ENCODE peak calls at places on chromosomes 4 and X, in six cellular contexts. D is neuronal stem cell, J is H9, O is IMR-90, Y is H1, S is trophoblast cell. W is an unnamed sample.

GRCh38 chr4:139913398-139913990 is 240.5 kb downstream of the MAML3 start:
- DNase-seq in D (no peak), J (no peak), O (peak), Y (no peak), S (no peak), W (no peak)

GRCh38 chr4:183332447-183332846 is 10.2 kb upstream of the CLDN24 start:
- DNase-seq in D (no peak), J (no peak), O (no peak), Y (no peak), S (no peak), W (no peak)

GRCh38 chr4:168598191-168598590 is 101.3 kb downstream of the PALLD start:
- DNase-seq in D (no peak), J (no peak), O (no peak), Y (no peak), S (no peak), W (no peak)

GRCh38 chr4:87180767-87181166 is 39.7 kb downstream of the KLHL8 start:
- DNase-seq in D (no peak), J (no peak), O (peak), Y (no peak), S (no peak), W (no peak)

GRCh38 chrX:74178536-74178935 is 125.4 kb upstream of the ZCCHC13 start:
- DNase-seq in D (peak), J (peak), O (no peak), Y (no peak), S (peak), W (no peak)

GRCh38 chrX:69093960-69094935 is 71.0 kb downstream of the PJA1 start:
- DNase-seq in D (peak), J (peak), O (peak), Y (no peak), S (peak), W (peak)

GRCh38 chr4:129394635-129395034 is 298.7 kb downstream of the C4orf33 start:
- DNase-seq in D (no peak), J (no peak), O (no peak), Y (no peak), S (no peak), W (no peak)

GRCh38 chr4:108172780-108173598 is 4.3 kb upstream of the LEF1 start:
- DNase-seq in D (peak), J (peak), O (no peak), Y (no peak), S (peak), W (peak)

GRCh38 chrX:44183329-44183728 is 160.1 kb downstream of the EFHC2 start:
- DNase-seq in D (no peak), J (no peak), O (no peak), Y (no peak), S (peak), W (no peak)

GRCh38 chr4:186727977-186728519 is 4.4 kb upstream of the FAT1 start:
- DNase-seq in D (peak), J (peak), O (no peak), Y (no peak), S (no peak), W (peak)

GRCh38 chr4:187744911-187745310 is 250.7 kb upstream of the ZFP42 start:
- DNase-seq in D (no peak), J (no peak), O (no peak), Y (no peak), S (no peak), W (no peak)

GRCh38 chrX:30313322-30313721 is 4.1 kb upstream of the NR0B1 start:
- DNase-seq in D (no peak), J (no peak), O (no peak), Y (no peak), S (no peak), W (no peak)

GRCh38 chr4:188658958-188659522 is 519.8 kb downstream of the TRIML1 start:
- DNase-seq in D (no peak), J (peak), O (no peak), Y (peak), S (no peak), W (no peak)

GRCh38 chr4:151674804-151675290 is 86.0 kb downstream of the GATB start:
- DNase-seq in D (no peak), J (peak), O (no peak), Y (peak), S (peak), W (peak)

GRCh38 chrX:30085571-30085970 is 129.8 kb upstream of the MAGEB2 start:
- DNase-seq in D (no peak), J (no peak), O (no peak), Y (no peak), S (no peak), W (peak)

GRCh38 chrX:52363247-52363883 is 5.5 kb upstream of the XAGE2 start:
- DNase-seq in D (no peak), J (no peak), O (peak), Y (no peak), S (peak), W (no peak)

GRCh38 chrX:65932173-65933084 is 107.5 kb downstream of the VSIG4 start:
- DNase-seq in D (no peak), J (no peak), O (no peak), Y (no peak), S (peak), W (no peak)

GRCh38 chr4:15563871-15564270 is 91.3 kb downstream of the FBXL5 start:
- DNase-seq in D (no peak), J (no peak), O (no peak), Y (no peak), S (no peak), W (no peak)

GRCh38 chr4:146051724-146052396 is 113.2 kb upstream of the ZNF827 start:
- DNase-seq in D (no peak), J (no peak), O (peak), Y (no peak), S (peak), W (no peak)

GRCh38 chr4:158169516-158169915 is 3.3 kb downstream of the GASK1B start:
- DNase-seq in D (no peak), J (no peak), O (no peak), Y (no peak), S (no peak), W (no peak)

GRCh38 chrX:150581093-150581775 is 12.8 kb downstream of the MTM1 start:
- DNase-seq in D (no peak), J (no peak), O (peak), Y (no peak), S (peak), W (peak)

GRCh38 chr4:72314869-72315268 is 254.2 kb downstream of the ADAMTS3 start:
- DNase-seq in D (no peak), J (no peak), O (peak), Y (no peak), S (peak), W (peak)

GRCh38 chr4:150007512-150007911 is 70.7 kb upstream of the DCLK2 start:
- DNase-seq in D (no peak), J (no peak), O (peak), Y (no peak), S (peak), W (peak)

GRCh38 chr4:38189445-38189844 is 229.2 kb downstream of the PTTG2 start:
- DNase-seq in D (no peak), J (no peak), O (peak), Y (no peak), S (peak), W (peak)

GRCh38 chrX:31702208-31702607 is 630.4 kb upstream of the FTHL17 start:
- DNase-seq in D (no peak), J (no peak), O (no peak), Y (no peak), S (peak), W (no peak)

GRCh38 chr4:7808752-7809151 is 130.9 kb downstream of the AFAP1 start:
- DNase-seq in D (no peak), J (no peak), O (peak), Y (no peak), S (peak), W (peak)

GRCh38 chr4:176579233-176579632 is 213.5 kb downstream of the VEGFC start:
- DNase-seq in D (no peak), J (no peak), O (no peak), Y (no peak), S (no peak), W (peak)

GRCh38 chrX:128906753-128907152 is 616.5 kb downstream of the SMARCA1 start:
- DNase-seq in D (no peak), J (no peak), O (no peak), Y (no peak), S (no peak), W (no peak)

GRCh38 chrX:17521871-17522693 is 147.1 kb downstream of the NHS start:
- DNase-seq in D (no peak), J (peak), O (peak), Y (no peak), S (peak), W (no peak)

GRCh38 chr4:57426779-57427395 is 316.7 kb upstream of the IGFBP7 start:
- DNase-seq in D (peak), J (peak), O (peak), Y (peak), S (peak), W (peak)

GRCh38 chrX:65674351-65674893 is 7.0 kb downstream of the MSN start:
- DNase-seq in D (no peak), J (no peak), O (peak), Y (no peak), S (peak), W (peak)

GRCh38 chr4:182144621-182145359 is 98.4 kb upstream of the TENM3 start:
- DNase-seq in D (peak), J (peak), O (peak), Y (no peak), S (peak), W (no peak)
- H3K23ac ChIP-seq in D (no peak), J (no peak), O (peak), Y (no peak), S (no peak), W (no peak)

DNA sequence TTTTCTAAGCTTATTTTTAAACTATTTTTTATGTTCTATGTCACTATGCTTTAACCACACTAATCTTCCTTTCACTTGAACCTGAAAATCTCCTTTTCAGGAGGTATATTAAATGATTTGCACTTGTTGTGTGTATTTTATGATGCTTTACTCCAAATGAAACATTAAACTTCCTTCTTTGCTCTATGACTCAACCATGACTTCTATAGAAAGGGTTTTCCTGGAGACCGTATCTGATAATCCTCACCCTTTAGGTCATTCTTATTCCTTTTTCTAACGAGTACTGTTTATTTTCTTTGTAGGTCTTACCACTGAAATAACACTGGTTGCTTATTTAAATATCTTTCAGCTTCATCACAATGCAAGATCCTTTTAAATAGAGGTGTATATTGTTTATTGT is 1163.2 kb downstream of the PCDH18 start:
- DNase-seq in D (no peak), J (no peak), O (peak), Y (no peak), S (no peak), W (peak)
- H4K91ac ChIP-seq in D (no peak), J (no peak), O (no peak), Y (no peak), S (no peak), W (no peak)

GRCh38 chr4:25939330-25939729 is 25.3 kb downstream of the SMIM20 start:
- DNase-seq in D (no peak), J (no peak), O (no peak), Y (no peak), S (no peak), W (no peak)

GRCh38 chr4:25936696-25937095 is 22.7 kb downstream of the SMIM20 start:
- DNase-seq in D (no peak), J (no peak), O (no peak), Y (no peak), S (no peak), W (no peak)

GRCh38 chr4:25937801-25938200 is 23.8 kb downstream of the SMIM20 start:
- DNase-seq in D (no peak), J (no peak), O (peak), Y (no peak), S (peak), W (peak)

GRCh38 chr4:25941441-25941840 is 27.4 kb downstream of the SMIM20 start:
- DNase-seq in D (no peak), J (no peak), O (peak), Y (no peak), S (no peak), W (no peak)

GRCh38 chr4:25938251-25939186 is 24.5 kb downstream of the SMIM20 start:
- DNase-seq in D (no peak), J (no peak), O (peak), Y (no peak), S (no peak), W (peak)
- H3K27ac ChIP-seq in D (no peak), J (no peak), O (peak), Y (no peak), S (no peak), W (no peak)

DNA sequence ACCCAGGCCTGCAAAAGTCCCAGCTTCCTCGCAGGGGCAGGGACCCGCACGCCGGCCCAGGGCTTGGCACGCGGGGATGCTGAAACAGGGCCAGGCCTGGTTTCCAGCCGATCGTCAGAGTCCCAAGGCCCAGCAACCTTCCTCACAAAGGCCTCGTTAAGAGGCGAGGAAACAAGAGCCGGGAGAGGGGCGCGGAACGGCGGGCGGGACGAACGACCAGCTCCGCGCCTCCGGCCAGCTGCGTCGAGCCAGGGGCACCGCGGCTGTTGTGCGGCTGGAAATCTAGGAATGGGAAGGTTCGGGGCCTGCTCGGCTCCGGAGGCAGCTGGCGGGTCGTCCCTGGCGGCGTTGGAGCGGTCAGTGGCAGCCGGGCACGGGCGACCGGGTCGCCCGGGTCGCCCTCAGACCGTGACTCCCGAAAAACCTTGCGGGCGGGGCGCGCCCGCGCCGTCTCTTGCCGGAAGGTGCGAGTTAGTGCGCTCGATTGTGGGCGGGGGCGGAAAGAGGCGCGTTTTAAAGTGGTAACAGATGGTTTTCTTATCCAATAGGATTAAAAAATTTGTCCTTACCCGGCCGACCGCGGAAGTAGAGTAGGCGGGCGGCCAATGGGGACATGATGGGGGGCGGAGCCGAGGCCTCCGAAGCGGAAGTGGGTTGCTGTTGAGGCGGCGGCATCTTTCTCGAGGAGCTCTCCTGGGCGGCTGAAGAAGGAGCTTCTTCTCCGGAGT is at the start of gene RNF4:
- DNase-seq in D (peak), J (peak), O (peak), Y (peak), S (peak), W (peak)
- H3K23ac ChIP-seq in D (peak), J (no peak), O (peak), Y (no peak), S (no peak), W (no peak)

GRCh38 chr4:163404080-163404479 is 60.4 kb downstream of the NPY5R start:
- DNase-seq in D (no peak), J (no peak), O (no peak), Y (no peak), S (no peak), W (no peak)
- H4K91ac ChIP-seq in D (no peak), J (no peak), O (no peak), Y (no peak), S (no peak), W (no peak)

DNA sequence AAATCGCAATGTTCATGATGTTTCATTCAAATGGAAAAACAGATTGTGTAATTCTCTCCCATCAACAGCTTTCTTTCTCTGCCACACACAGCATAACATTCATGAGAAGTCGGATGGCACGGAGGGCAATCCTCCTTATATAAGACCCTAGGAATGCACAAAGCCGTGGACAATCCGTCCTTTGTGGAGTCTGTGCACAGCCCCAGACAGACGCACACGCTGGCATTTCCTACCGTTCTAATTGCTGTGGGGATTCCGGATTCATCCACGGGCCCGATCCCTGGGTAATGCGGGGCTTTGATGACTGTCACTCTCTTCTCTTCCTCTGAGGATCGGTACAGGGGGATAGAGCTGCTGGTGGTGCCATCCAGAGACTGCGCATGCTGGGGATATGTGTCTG is 121.9 kb upstream of the PDLIM3 start:
- DNase-seq in D (peak), J (no peak), O (no peak), Y (no peak), S (no peak), W (no peak)
- H3K27ac ChIP-seq in D (no peak), J (no peak), O (no peak), Y (no peak), S (no peak), W (no peak)

DNA sequence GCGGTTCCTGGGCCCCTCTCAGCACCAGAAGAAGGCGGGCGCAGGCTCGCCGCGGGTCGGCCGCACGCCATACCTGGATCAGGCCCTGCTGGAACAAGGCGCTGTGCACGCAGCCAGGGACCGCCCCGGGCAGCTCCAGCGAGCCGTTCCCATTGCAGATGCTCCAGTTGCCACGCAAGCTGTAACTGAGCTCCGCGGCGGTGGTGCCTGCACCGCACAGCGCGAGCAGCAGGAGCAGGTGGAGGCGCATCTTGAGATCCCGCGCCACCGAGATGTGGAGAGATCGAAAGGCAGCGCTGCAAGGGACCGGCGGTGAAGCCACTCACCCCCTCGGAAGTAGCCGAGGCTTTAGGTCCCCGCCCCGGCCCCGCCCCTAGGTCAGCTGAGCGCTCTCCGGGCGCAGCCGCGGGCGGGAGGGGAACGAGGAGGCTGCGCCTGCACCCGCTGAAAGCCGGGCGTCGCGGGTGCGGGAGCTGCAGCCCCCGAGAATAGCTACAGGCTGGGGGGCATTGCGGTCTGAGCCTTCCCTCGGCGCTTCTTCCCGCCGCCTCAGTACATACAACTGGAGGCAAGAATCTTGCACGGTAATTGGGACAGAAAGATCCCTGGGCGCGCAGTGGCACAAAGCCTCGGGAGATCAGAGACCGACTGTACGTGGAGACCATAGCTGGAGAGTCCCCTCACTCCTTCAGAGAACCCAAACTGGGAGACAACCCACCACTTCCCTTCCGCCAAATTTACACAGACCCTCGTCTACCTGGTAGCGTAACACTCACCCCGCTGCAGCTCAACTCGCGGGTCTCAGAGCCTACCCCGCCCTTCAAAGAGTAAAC is at the start of gene MANBA:
- DNase-seq in D (peak), J (peak), O (peak), Y (peak), S (peak), W (peak)
- H3K23ac ChIP-seq in D (peak), J (no peak), O (peak), Y (no peak), S (peak), W (peak)

W was measured in mesenchymal stem cell.